ENCODE peak calls at places on chromosomes 6 and 20, in six cellular contexts. Y is IMR-90, E is neuronal stem cell, H is H1, A is mesenchymal stem cell, S is trophoblast cell. V is an unnamed sample.

GRCh38 chr6:26394289-26394688 is 7.8 kb upstream of the BTN3A1 start:
- DNase-seq in Y (peak), E (no peak), H (no peak), A (peak), S (peak), V (no peak)

GRCh38 chr6:105459884-105460283 is 57.0 kb upstream of the PREP start:
- DNase-seq in Y (peak), E (no peak), H (no peak), A (no peak), S (no peak), V (no peak)

GRCh38 chr20:4820833-4821518 is 99.3 kb downstream of the PRND start:
- DNase-seq in Y (peak), E (no peak), H (no peak), A (peak), S (no peak), V (no peak)

GRCh38 chr6:98579089-98579488 is 255.3 kb upstream of the POU3F2 start:
- DNase-seq in Y (no peak), E (no peak), H (no peak), A (no peak), S (no peak), V (no peak)

GRCh38 chr6:45504947-45505346 is 127.2 kb upstream of the SUPT3H start:
- DNase-seq in Y (peak), E (peak), H (no peak), A (peak), S (no peak), V (peak)

GRCh38 chr20:25077610-25078169 is 4.3 kb downstream of the VSX1 start:
- DNase-seq in Y (peak), E (no peak), H (no peak), A (peak), S (peak), V (peak)

GRCh38 chr6:167832497-167833395 is 6.0 kb downstream of the AFDN start:
- DNase-seq in Y (peak), E (no peak), H (no peak), A (no peak), S (no peak), V (no peak)

GRCh38 chr6:113172531-113172966 is 684.6 kb upstream of the MARCKS start:
- DNase-seq in Y (no peak), E (no peak), H (no peak), A (peak), S (no peak), V (no peak)

GRCh38 chr6:8090650-8091049 is 11.7 kb downstream of the EEF1E1 start:
- DNase-seq in Y (no peak), E (no peak), H (no peak), A (no peak), S (no peak), V (no peak)

GRCh38 chr6:23174781-23175361 is 605.5 kb downstream of the HDGFL1 start:
- DNase-seq in Y (peak), E (no peak), H (no peak), A (peak), S (no peak), V (no peak)

GRCh38 chr20:21534453-21534852 is 20.6 kb upstream of the NKX2-2 start:
- DNase-seq in Y (no peak), E (no peak), H (no peak), A (no peak), S (no peak), V (no peak)

GRCh38 chr6:24524801-24525200 is 30.0 kb downstream of the ALDH5A1 start:
- DNase-seq in Y (peak), E (peak), H (no peak), A (peak), S (peak), V (peak)

GRCh38 chr20:13221673-13222318 is 722 bp downstream of the ISM1 start:
- DNase-seq in Y (peak), E (peak), H (no peak), A (peak), S (peak), V (peak)

GRCh38 chr6:33171096-33171888 is 21.0 kb downstream of the COL11A2 start:
- DNase-seq in Y (no peak), E (no peak), H (no peak), A (no peak), S (no peak), V (no peak)

GRCh38 chr20:5122861-5123260 is 3.1 kb upstream of the PCNA start:
- DNase-seq in Y (peak), E (no peak), H (no peak), A (no peak), S (peak), V (no peak)

GRCh38 chr6:24140572-24140971 is 14.6 kb downstream of the NRSN1 start:
- DNase-seq in Y (no peak), E (no peak), H (no peak), A (no peak), S (no peak), V (peak)

GRCh38 chr6:5094327-5094726 is 9.2 kb downstream of the PPP1R3G start:
- DNase-seq in Y (peak), E (no peak), H (no peak), A (peak), S (no peak), V (no peak)

GRCh38 chr6:130675072-130675471 is 152.1 kb upstream of the SMLR1 start:
- DNase-seq in Y (peak), E (no peak), H (no peak), A (peak), S (no peak), V (no peak)

GRCh38 chr6:332671-333070 is 40.4 kb downstream of the DUSP22 start:
- DNase-seq in Y (peak), E (no peak), H (no peak), A (peak), S (no peak), V (no peak)

GRCh38 chr6:25026723-25027122 is 91.0 kb upstream of the RIPOR2 start:
- DNase-seq in Y (no peak), E (no peak), H (no peak), A (no peak), S (no peak), V (no peak)

GRCh38 chr6:168934856-168935627 is 318.6 kb downstream of the THBS2 start:
- DNase-seq in Y (no peak), E (no peak), H (no peak), A (no peak), S (no peak), V (no peak)

GRCh38 chr20:63966944-63967322 is 2.8 kb downstream of the ZNF512B start:
- DNase-seq in Y (no peak), E (no peak), H (no peak), A (no peak), S (no peak), V (no peak)

GRCh38 chr6:56902551-56903464 is 52.1 kb upstream of the BEND6 start:
- DNase-seq in Y (peak), E (peak), H (no peak), A (peak), S (no peak), V (no peak)

GRCh38 chr6:132964101-132964867 is 149.9 kb downstream of the RPS12 start:
- DNase-seq in Y (peak), E (no peak), H (no peak), A (peak), S (no peak), V (no peak)

DNA sequence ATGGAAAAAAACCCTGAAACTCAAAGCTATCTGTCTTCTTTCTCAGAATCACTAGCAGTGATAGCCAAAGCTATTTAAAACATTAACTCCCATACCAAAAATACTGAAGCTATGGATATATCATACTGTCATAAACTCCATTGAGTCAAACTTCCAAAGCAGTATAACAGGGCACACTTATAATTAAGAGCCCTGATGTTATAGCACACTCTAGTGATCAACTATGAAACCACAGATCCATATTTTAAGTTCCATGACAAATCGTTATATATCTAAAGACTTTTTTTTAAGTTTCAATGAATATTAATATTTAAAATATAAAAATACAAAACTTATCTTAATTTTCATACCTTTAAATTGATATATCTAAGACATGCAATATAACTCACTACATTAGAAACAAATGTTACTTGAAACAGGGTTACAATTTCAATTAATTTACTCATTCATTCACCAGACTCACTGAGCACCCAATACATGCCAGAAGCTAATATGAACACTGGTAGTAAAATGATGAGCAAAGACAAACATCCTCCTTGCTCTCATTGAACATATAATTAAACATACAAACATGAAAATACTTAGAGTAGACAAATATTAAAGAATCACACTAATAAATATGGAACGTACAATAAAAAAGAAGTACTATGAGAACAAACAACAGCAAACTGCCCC is 69.3 kb downstream of the IBTK start:
- DNase-seq in Y (peak), E (no peak), H (no peak), A (peak), S (no peak), V (no peak)
- H3K14ac ChIP-seq in Y (no peak), E (no peak), H (no peak), A (no peak), S (no peak), V (no peak)

GRCh38 chr6:16483315-16483875 is 245.0 kb downstream of the GMPR start:
- DNase-seq in Y (no peak), E (no peak), H (no peak), A (no peak), S (no peak), V (no peak)

GRCh38 chr6:16480780-16481179 is 242.4 kb downstream of the GMPR start:
- DNase-seq in Y (no peak), E (no peak), H (no peak), A (no peak), S (no peak), V (no peak)

GRCh38 chr6:16482702-16483314 is 244.4 kb downstream of the GMPR start:
- DNase-seq in Y (no peak), E (no peak), H (no peak), A (no peak), S (no peak), V (no peak)

GRCh38 chr6:16477367-16478149 is 239.2 kb downstream of the GMPR start:
- DNase-seq in Y (no peak), E (no peak), H (no peak), A (no peak), S (no peak), V (no peak)

GRCh38 chr6:16481680-16482079 is 243.3 kb downstream of the GMPR start:
- DNase-seq in Y (no peak), E (no peak), H (no peak), A (no peak), S (no peak), V (no peak)
- H3K14ac ChIP-seq in Y (no peak), E (no peak), H (no peak), A (no peak), S (no peak), V (no peak)

GRCh38 chr6:11427827-11428245 is 109.7 kb upstream of the TMEM170B start:
- DNase-seq in Y (peak), E (no peak), H (no peak), A (peak), S (no peak), V (no peak)

GRCh38 chr6:11426571-11426970 is 111.0 kb upstream of the TMEM170B start:
- DNase-seq in Y (no peak), E (no peak), H (no peak), A (no peak), S (peak), V (no peak)

GRCh38 chr6:11425876-11426275 is 111.7 kb upstream of the TMEM170B start:
- DNase-seq in Y (no peak), E (no peak), H (no peak), A (no peak), S (no peak), V (no peak)

GRCh38 chr6:11428351-11428750 is 109.2 kb upstream of the TMEM170B start:
- DNase-seq in Y (no peak), E (no peak), H (no peak), A (no peak), S (no peak), V (no peak)

GRCh38 chr6:11427091-11427739 is 110.3 kb upstream of the TMEM170B start:
- DNase-seq in Y (no peak), E (no peak), H (no peak), A (no peak), S (no peak), V (no peak)
- H3K14ac ChIP-seq in Y (peak), E (peak), H (no peak), A (peak), S (peak), V (no peak)

DNA sequence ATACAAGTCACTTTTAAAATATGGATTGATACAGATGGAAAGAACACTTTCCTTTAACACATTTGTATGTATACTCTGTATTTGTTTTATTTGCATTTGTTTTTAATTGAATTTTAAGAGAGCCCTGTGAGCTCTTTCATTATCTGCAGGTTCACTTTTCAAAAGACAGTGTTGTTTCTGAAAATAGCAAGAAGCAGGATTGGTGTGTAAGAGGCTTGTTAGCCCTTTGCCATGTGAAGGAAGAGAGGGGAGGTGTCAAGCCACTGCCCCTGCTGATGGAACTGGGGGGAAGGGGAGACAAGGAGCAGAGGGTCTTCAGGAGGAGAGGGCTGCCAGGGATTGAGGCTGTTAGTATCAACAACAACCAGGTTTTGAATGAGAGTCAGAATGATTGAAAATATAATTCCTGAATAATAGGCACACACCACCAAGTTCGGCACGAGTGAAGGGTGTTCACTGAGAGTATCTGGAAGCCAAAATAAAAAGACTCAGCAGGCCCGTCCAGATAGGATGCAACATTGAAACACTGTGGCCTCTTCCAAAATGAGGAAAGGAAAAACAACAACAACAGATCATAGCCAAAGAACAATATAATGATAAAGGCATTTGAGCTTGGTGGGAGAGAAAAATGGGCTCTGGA is 12.6 kb upstream of the PBOV1 start:
- DNase-seq in Y (no peak), E (no peak), H (no peak), A (no peak), S (no peak), V (no peak)
- H3K14ac ChIP-seq in Y (no peak), E (no peak), H (no peak), A (no peak), S (no peak), V (no peak)